ENCODE peak calls at places on chromosomes 12 and 14, in eight cellular contexts. T is astrocyte of the hippocampus; M is A172; F is sciatic nerve; U is cardiac fibroblast; Z is activated T-helper 1 cell treated with anti-CD3 and anti-CD28 coated beads, Interleukin-12 subunit alpha, Interleukin-12 subunit beta, Interleukin-2, Interleukin-4 antibody, amounts not matched to agents 30 ng/mL and 10 ng/mL and 1 ng/mL, durations not matched to agents 14 hours and 24 hours and 36 hours; S is left lung; J is anterior cingulate cortex. L is an unnamed sample.

GRCh38 chr12:91811481-91812287 is 334.0 kb downstream of the BTG1 start:
- DNase-seq in Z (peak; percentile 35), T (peak; percentile 79), S (peak; percentile 52), J (peak; percentile 44), M (peak; percentile 28), F (peak; percentile 87), U (peak; percentile 84), L (peak; percentile 57)

GRCh38 chr12:92059976-92060375 is 85.7 kb downstream of the BTG1 start:
- DNase-seq in T (peak; percentile 47), M (peak; percentile 72), S (no peak), F (no peak), J (no peak), Z (no peak), U (peak; percentile 81), L (no peak)

GRCh38 chr12:76270657-76271358 is 77.4 kb downstream of the BBS10 start:
- DNase-seq in U (peak; percentile 26), J (no peak), T (no peak), Z (no peak), F (no peak), S (no peak), M (no peak), L (no peak)

GRCh38 chr12:128754275-128754674 is 69.5 kb downstream of the SLC15A4 start:
- DNase-seq in J (no peak), M (no peak), U (no peak), F (no peak), T (no peak), S (no peak), Z (no peak), L (no peak)

GRCh38 chr12:28767836-28768348 is 381.2 kb upstream of the FAR2 start:
- DNase-seq in T (no peak), S (no peak), F (no peak), M (peak; percentile 16), J (no peak), U (peak; percentile 12), Z (no peak), L (no peak)

GRCh38 chr14:39228044-39228443 is 5.7 kb upstream of the MIA2 start:
- DNase-seq in J (no peak), Z (no peak), S (no peak), U (no peak), M (no peak), T (no peak), F (no peak), L (no peak)

GRCh38 chr12:49296836-49297694 is 2.1 kb downstream of the PRPH start:
- DNase-seq in J (no peak), F (no peak), S (peak; percentile 84), M (no peak), T (no peak), U (no peak), Z (no peak), L (peak; percentile 52)

GRCh38 chr14:93717222-93717967 is 70.9 kb downstream of the PRIMA1 start:
- DNase-seq in T (no peak), U (no peak), M (no peak), Z (no peak), J (no peak), F (no peak), S (no peak), L (no peak)

GRCh38 chr12:29317556-29318363 is 63.2 kb downstream of the ERGIC2 start:
- DNase-seq in J (peak; percentile 39), U (peak; percentile 64), T (peak; percentile 58), F (no peak), S (no peak), Z (peak; percentile 23), M (peak; percentile 70), L (no peak)

GRCh38 chr12:24705741-24706358 is 243.1 kb downstream of the BCAT1 start:
- DNase-seq in U (peak; percentile 59), F (no peak), S (no peak), J (no peak), Z (no peak), M (no peak), T (peak; percentile 31), L (no peak)

L was measured in pancreas.